ENCODE peak calls at places on chromosomes 12 and 14, in four cellular contexts. L, T, K and G are unnamed samples.

GRCh38 chr14:74905595-74906142 is 17.4 kb downstream of the RPS6KL1 start:
- DNase-seq in K (peak; percentile 68), L (peak; percentile 76), T (peak; percentile 80), G (no peak)

GRCh38 chr14:24849471-24849870 is 200.5 kb downstream of the STXBP6 start:
- DNase-seq in K (no peak), L (no peak), T (no peak), G (no peak)

GRCh38 chr12:1933342-1933992 is 15.0 kb upstream of the CACNA2D4 start:
- DNase-seq in K (no peak), L (no peak), T (no peak), G (no peak)

GRCh38 chr12:52942056-52942913 is 6.6 kb upstream of the KRT18 start:
- DNase-seq in T (no peak), L (no peak), K (no peak), G (no peak)

GRCh38 chr12:104494137-104494815 is 37.5 kb downstream of the CHST11 start:
- DNase-seq in T (no peak), L (no peak), K (no peak), G (peak; percentile 80)

GRCh38 chr14:104687601-104688504 is 1.6 kb upstream of the INF2 start:
- DNase-seq in K (no peak), L (no peak), T (peak; percentile 87), G (no peak)

GRCh38 chr12:122449317-122449716 is 26.8 kb upstream of the CLIP1 start:
- DNase-seq in L (no peak), T (no peak), K (no peak), G (no peak)

GRCh38 chr14:49861581-49861922 is 9.0 kb upstream of the NEMF start:
- DNase-seq in T (peak; percentile 59), K (peak; percentile 85), L (peak; percentile 34), G (peak; percentile 61)

GRCh38 chr12:9273276-9273675 is 65.1 kb upstream of the PZP start:
- DNase-seq in L (no peak), T (no peak), K (no peak), G (no peak)

GRCh38 chr12:104863549-104863948 is 94.5 kb downstream of the SLC41A2 start:
- DNase-seq in L (no peak), K (no peak), T (no peak), G (peak; percentile 2)

GRCh38 chr14:32400480-32400879 is 71.4 kb downstream of the AKAP6 start:
- DNase-seq in T (no peak), K (no peak), L (no peak), G (no peak)

GRCh38 chr12:132030367-132031038 is 80.8 kb downstream of the EP400 start:
- DNase-seq in K (peak; percentile 14), T (no peak), L (no peak), G (peak; percentile 86)

GRCh38 chr14:103543140-103543539 is 14.1 kb downstream of the TRMT61A start:
- DNase-seq in L (no peak), K (no peak), T (peak; percentile 19), G (no peak)